ENCODE peak calls at places on chromosomes 16 and 17, in five cellular contexts. S is PC-9, B is AG10803, E is neural crest cell, Z is nephron progenitor cell. N is an unnamed sample.

GRCh38 chr17:47218896-47219430 is 9.8 kb downstream of the MYL4 start:
- DNase-seq in Z (no peak), S (no peak), B (no peak), E (no peak), N (no peak)

GRCh38 chr17:27625856-27626255 is 5.1 kb upstream of the LGALS9 start:
- DNase-seq in E (no peak), B (no peak), Z (no peak), S (no peak), N (no peak)

GRCh38 chr17:8375738-8376259 is 705 bp downstream of the KRABD2 start:
- DNase-seq in S (no peak), E (no peak), Z (no peak), B (no peak), N (peak; percentile 36)

GRCh38 chr17:17121162-17121561 is 78.9 kb downstream of the MPRIP start:
- DNase-seq in S (no peak), B (no peak), E (no peak), Z (no peak), N (no peak)

GRCh38 chr16:75351183-75351582 is 82.1 kb downstream of the CFDP1 start:
- DNase-seq in Z (no peak), B (peak; percentile 77), E (no peak), S (no peak), N (no peak)

GRCh38 chr16:51431517-51432241 is 280.6 kb upstream of the SALL1 start:
- DNase-seq in E (no peak), Z (peak; percentile 29), S (no peak), B (peak; percentile 99), N (no peak)

GRCh38 chr16:8663192-8664089 is 11.0 kb upstream of the ABAT start:
- DNase-seq in E (no peak), S (no peak), Z (no peak), B (no peak), N (no peak)

GRCh38 chr17:2776589-2777241 is 19.5 kb upstream of the RAP1GAP2 start:
- DNase-seq in S (no peak), E (peak; percentile 37), Z (peak; percentile 82), B (no peak), N (peak; percentile 82)

GRCh38 chr17:27633312-27634025 is 2.5 kb downstream of the LGALS9 start:
- DNase-seq in E (no peak), S (no peak), B (peak; percentile 31), Z (no peak), N (no peak)

GRCh38 chr16:53745753-53746258 is 41.9 kb downstream of the FTO start:
- DNase-seq in Z (no peak), S (peak; percentile 39), E (no peak), B (peak; percentile 62), N (no peak)

GRCh38 chr17:19021622-19022083 is 17.1 kb upstream of the FAM83G start:
- DNase-seq in Z (peak; percentile 44), E (no peak), S (no peak), B (no peak), N (no peak)

GRCh38 chr17:18261146-18261515 is 669 bp downstream of the MIEF2 start:
- DNase-seq in E (no peak), Z (no peak), B (peak; percentile 49), S (peak; percentile 94), N (no peak)

GRCh38 chr16:35352431-35352830 is 1893.0 kb downstream of the TP53TG3F start:
- DNase-seq in Z (no peak), B (no peak), S (no peak), E (no peak), N (no peak)

GRCh38 chr17:46772013-46772878 is 46.2 kb downstream of the WNT3 start:
- DNase-seq in E (peak; percentile 37), Z (peak; percentile 61), S (peak; percentile 68), B (peak; percentile 21), N (no peak)

GRCh38 chr17:4881761-4882555 is 17.4 kb upstream of the C17orf107 start:
- DNase-seq in Z (peak; percentile 65), E (no peak), S (peak; percentile 76), B (no peak), N (peak; percentile 57)

GRCh38 chr17:40477796-40478195 is 23.6 kb downstream of the TNS4 start:
- DNase-seq in Z (no peak), E (no peak), B (no peak), S (no peak), N (no peak)

GRCh38 chr16:1309888-1310831 is 724 bp downstream of the UBE2I start:
- DNase-seq in E (no peak), S (peak; percentile 42), Z (no peak), B (peak; percentile 48), N (no peak)

GRCh38 chr16:88343276-88343791 is 39.4 kb upstream of the ZNF469 start:
- DNase-seq in E (no peak), S (no peak), B (no peak), Z (no peak), N (no peak)

GRCh38 chr16:26050489-26050888 is 358.7 kb downstream of the HS3ST4 start:
- DNase-seq in B (no peak), E (no peak), S (no peak), Z (peak; percentile 11), N (no peak)

GRCh38 chr16:81526935-81527334 is 82.3 kb downstream of the CMIP start:
- DNase-seq in E (no peak), Z (no peak), S (peak; percentile 82), B (peak; percentile 88), N (no peak)

GRCh38 chr17:20206591-20206990 is 197.4 kb downstream of the SPECC1 start:
- DNase-seq in B (peak; percentile 83), E (no peak), S (no peak), Z (no peak), N (no peak)

GRCh38 chr16:25037632-25038031 is 22.5 kb upstream of the ARHGAP17 start:
- DNase-seq in E (no peak), B (no peak), Z (no peak), S (no peak), N (no peak)

GRCh38 chr16:88781140-88782077 is 3.6 kb downstream of the PIEZO1 start:
- DNase-seq in S (no peak), E (no peak), Z (no peak), B (no peak), N (no peak)

GRCh38 chr17:22217135-22217534 is 524.8 kb downstream of the KCNJ18 start:
- DNase-seq in Z (no peak), B (no peak), S (no peak), E (no peak), N (no peak)

DNA sequence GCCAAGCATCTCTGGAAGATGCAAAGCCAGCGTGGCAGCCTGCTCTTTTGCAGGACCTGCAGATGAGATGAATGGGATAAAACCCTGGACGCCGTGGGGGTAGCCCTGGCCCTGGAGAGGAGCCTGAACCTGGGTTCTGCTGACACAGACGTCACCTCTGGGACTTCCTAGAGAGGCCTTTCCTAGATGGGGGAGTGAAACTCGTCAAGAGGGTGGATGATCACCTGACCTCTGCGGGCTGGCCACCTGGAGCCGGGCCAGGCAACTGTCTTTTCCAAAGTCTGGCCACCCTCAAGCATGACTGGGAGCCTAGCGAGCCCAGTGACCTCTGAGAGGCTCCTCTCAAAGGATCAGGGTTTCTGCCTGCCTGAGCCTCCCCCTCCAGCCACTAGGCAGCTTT is 529.0 kb downstream of the KCNJ18 start:
- DNase-seq in Z (no peak), B (no peak), S (no peak), E (no peak), N (no peak)
- TF ChIP-seq CTCF in Z (no peak), B (no peak), S (no peak), E (no peak), N (no peak)

GRCh38 chr17:75778861-75779249 is 5.8 kb upstream of the UNK start:
- DNase-seq in Z (peak; percentile 50), B (no peak), S (no peak), E (no peak), N (no peak)

GRCh38 chr17:75777243-75777922 is 7.2 kb upstream of the UNK start:
- DNase-seq in B (no peak), Z (no peak), S (no peak), E (no peak), N (no peak)

GRCh38 chr17:75776399-75777242 is 8.0 kb upstream of the UNK start:
- DNase-seq in S (no peak), B (peak; percentile 31), Z (no peak), E (no peak), N (no peak)

GRCh38 chr17:75779987-75780889 is 4.4 kb upstream of the UNK start:
- DNase-seq in S (no peak), B (no peak), E (no peak), Z (no peak), N (no peak)

GRCh38 chr17:75779250-75779986 is 5.2 kb upstream of the UNK start:
- DNase-seq in E (peak; percentile 89), Z (peak; percentile 91), B (peak; percentile 100), S (peak; percentile 94), N (peak; percentile 87)
- TF ChIP-seq CTCF in E (peak; percentile 43), Z (no peak), B (no peak), S (no peak), N (no peak)

GRCh38 chr16:57916735-57917450 is 54.0 kb downstream of the CNGB1 start:
- DNase-seq in B (no peak), E (no peak), S (peak; percentile 82), Z (no peak), N (no peak)

GRCh38 chr16:57915267-57915666 is 55.7 kb downstream of the CNGB1 start:
- DNase-seq in S (no peak), Z (no peak), B (no peak), E (no peak), N (no peak)

GRCh38 chr16:57915811-57916479 is 55.0 kb downstream of the CNGB1 start:
- DNase-seq in E (no peak), Z (no peak), B (no peak), S (no peak), N (no peak)

GRCh38 chr16:57912529-57913260 is 58.2 kb downstream of the CNGB1 start:
- DNase-seq in S (no peak), B (no peak), E (no peak), Z (no peak), N (no peak)

GRCh38 chr16:57914244-57915173 is 56.4 kb downstream of the CNGB1 start:
- DNase-seq in S (no peak), B (no peak), Z (no peak), E (no peak), N (no peak)
- TF ChIP-seq CTCF in S (no peak), B (no peak), Z (no peak), E (no peak), N (no peak)

GRCh38 chr17:44761932-44762810 is 3.4 kb downstream of the ADAM11 start:
- DNase-seq in B (no peak), Z (no peak), E (no peak), S (no peak), N (no peak)
- TF ChIP-seq CTCF in B (peak; percentile 8), Z (no peak), E (no peak), S (no peak), N (no peak)